ENCODE peak calls at places on chromosomes 2 and 18, in five cellular contexts. G is RWPE1, O is OCI-LY7, X is GM13976, J is mesothelial cell of epicardium. C is an unnamed sample.

GRCh38 chr2:44053052-44053451 is 57.3 kb upstream of the LRPPRC start:
- DNase-seq in G (no peak), O (no peak), X (no peak), J (no peak), C (no peak)

GRCh38 chr18:58254873-58255511 is 211.0 kb downstream of the NEDD4L start:
- DNase-seq in G (no peak), O (no peak), X (no peak), J (no peak), C (no peak)

GRCh38 chr2:187404431-187405110 is 43.5 kb downstream of the CALCRL start:
- DNase-seq in G (no peak), O (no peak), X (no peak), J (no peak), C (no peak)

GRCh38 chr2:84901593-84902120 is 3.8 kb upstream of the TMSB10 start:
- DNase-seq in G (no peak), O (no peak), X (no peak), J (no peak), C (no peak)

GRCh38 chr2:62501794-62502500 is 4.0 kb downstream of the TMEM17 start:
- DNase-seq in G (no peak), O (no peak), X (no peak), J (no peak), C (peak; percentile 57)

GRCh38 chr18:57738078-57738477 is 65.0 kb downstream of the ATP8B1 start:
- DNase-seq in G (no peak), O (no peak), X (no peak), J (no peak), C (no peak)

GRCh38 chr2:171999125-171999524 is 628 bp upstream of the METAP1D start:
- DNase-seq in G (no peak), O (peak; percentile 8), X (no peak), J (no peak), C (no peak)

GRCh38 chr2:131104487-131105155 is 515 bp upstream of the PLEKHB2 start:
- DNase-seq in G (peak; percentile 43), O (peak; percentile 87), X (peak; percentile 79), J (no peak), C (no peak)

GRCh38 chr2:131105950-131106801 is 1.0 kb downstream of the PLEKHB2 start:
- DNase-seq in G (peak; percentile 29), O (peak; percentile 65), X (peak; percentile 64), J (no peak), C (no peak)

GRCh38 chr18:43013489-43013888 is 102.0 kb downstream of the RIT2 start:
- DNase-seq in G (no peak), O (no peak), X (no peak), J (no peak), C (no peak)
- TF ChIP-seq CTCF in G (no peak), O (no peak), X (no peak), J (no peak), C (no peak)

GRCh38 chr18:6683112-6683876 is 46.2 kb upstream of the ARHGAP28 start:
- DNase-seq in G (no peak), O (no peak), X (no peak), J (no peak), C (no peak)
- TF ChIP-seq CTCF in G (no peak), O (no peak), X (no peak), J (no peak), C (no peak)

GRCh38 chr2:99840831-99841230 is 301.6 kb downstream of the AFF3 start:
- DNase-seq in G (no peak), O (no peak), X (no peak), J (no peak), C (no peak)
- TF ChIP-seq CTCF in G (no peak), O (no peak), X (no peak), J (no peak), C (no peak)

GRCh38 chr2:141399270-141399669 is 731.5 kb downstream of the LRP1B start:
- DNase-seq in G (no peak), O (peak; percentile 1), X (no peak), J (no peak), C (no peak)
- TF ChIP-seq CTCF in G (no peak), O (peak; percentile 59), X (no peak), J (no peak), C (peak; percentile 4)

C was measured in keratinocyte.